ENCODE peak calls at places on chromosome 20, in eight cellular contexts. T is MM.1S, R is fibroblast of lung, A is GM23248, N is endothelial cell of umbilical vein, G is PC-3, Q is neural progenitor cell, D is trophoblast cell. B is an unnamed sample.

GRCh38 chr20:32580970-32581838 is 3.9 kb downstream of the NOL4L start:
- DNase-seq in T (no peak), R (no peak), A (no peak), N (no peak), G (no peak), Q (peak), D (no peak), B (no peak)

GRCh38 chr20:45032276-45032675 is 66.0 kb downstream of the STK4 start:
- DNase-seq in T (no peak), R (no peak), A (no peak), N (no peak), G (no peak), Q (no peak), D (no peak), B (no peak)

GRCh38 chr20:43771791-43772190 is 45.0 kb upstream of the GTSF1L start:
- DNase-seq in T (no peak), R (no peak), A (no peak), N (no peak), G (no peak), Q (no peak), D (no peak), B (no peak)

GRCh38 chr20:41380551-41381262 is 14.1 kb upstream of the EMILIN3 start:
- DNase-seq in T (no peak), R (no peak), A (peak), N (no peak), G (no peak), Q (peak), D (no peak), B (peak)

GRCh38 chr20:7650081-7650480 is 290.2 kb downstream of the HAO1 start:
- DNase-seq in T (no peak), R (no peak), A (no peak), N (no peak), G (no peak), Q (no peak), D (no peak), B (no peak)

GRCh38 chr20:42553374-42553773 is 636.3 kb downstream of the PTPRT start:
- DNase-seq in T (no peak), R (no peak), A (no peak), N (no peak), G (no peak), Q (no peak), D (no peak), B (no peak)

GRCh38 chr20:38342196-38342595 is 4.1 kb upstream of the LBP start:
- DNase-seq in T (no peak), R (no peak), A (no peak), N (no peak), G (no peak), Q (peak), D (no peak), B (no peak)

GRCh38 chr20:38199506-38200390 is 34.7 kb upstream of the TGM2 start:
- DNase-seq in T (no peak), R (peak), A (no peak), N (no peak), G (no peak), Q (no peak), D (no peak), B (no peak)

GRCh38 chr20:32289661-32290431 is 12.4 kb downstream of the KIF3B start:
- DNase-seq in T (no peak), R (no peak), A (no peak), N (no peak), G (no peak), Q (no peak), D (no peak), B (no peak)

GRCh38 chr20:8621021-8621420 is 447.9 kb upstream of the PLCB4 start:
- DNase-seq in T (no peak), R (no peak), A (no peak), N (no peak), G (no peak), Q (no peak), D (no peak), B (no peak)

GRCh38 chr20:44166477-44166876 is 20.5 kb downstream of the JPH2 start:
- DNase-seq in T (no peak), R (no peak), A (peak), N (no peak), G (peak), Q (no peak), D (no peak), B (peak)

GRCh38 chr20:25044660-25045342 is 13.1 kb downstream of the ACSS1 start:
- DNase-seq in T (no peak), R (no peak), A (no peak), N (no peak), G (no peak), Q (no peak), D (no peak), B (no peak)

GRCh38 chr20:44160133-44160532 is 26.9 kb downstream of the JPH2 start:
- DNase-seq in T (no peak), R (no peak), A (no peak), N (no peak), G (no peak), Q (no peak), D (no peak), B (no peak)

GRCh38 chr20:39010496-39010895 is 48.4 kb downstream of the DHX35 start:
- DNase-seq in T (no peak), R (no peak), A (no peak), N (no peak), G (no peak), Q (peak), D (no peak), B (no peak)

GRCh38 chr20:19947611-19948264 is 69.4 kb upstream of the NAA20 start:
- DNase-seq in T (no peak), R (peak), A (peak), N (no peak), G (peak), Q (no peak), D (peak), B (peak)

GRCh38 chr20:49245921-49246740 is 26.9 kb downstream of the DDX27 start:
- DNase-seq in T (peak), R (peak), A (peak), N (peak), G (peak), Q (peak), D (no peak), B (peak)

GRCh38 chr20:16475225-16475624 is 98.0 kb downstream of the KIF16B start:
- DNase-seq in T (no peak), R (peak), A (peak), N (no peak), G (peak), Q (no peak), D (no peak), B (no peak)

GRCh38 chr20:30910937-30911725 is 346.3 kb upstream of the DEFB115 start:
- DNase-seq in T (no peak), R (no peak), A (no peak), N (no peak), G (no peak), Q (no peak), D (no peak), B (no peak)

GRCh38 chr20:35104685-35105295 is 12.2 kb upstream of the TRPC4AP start:
- DNase-seq in T (no peak), R (no peak), A (no peak), N (no peak), G (no peak), Q (no peak), D (no peak), B (no peak)

GRCh38 chr20:56689852-56690485 is 60.9 kb downstream of the TFAP2C start:
- DNase-seq in T (peak), R (no peak), A (peak), N (no peak), G (peak), Q (no peak), D (peak), B (peak)

GRCh38 chr20:20894753-20895152 is 182.3 kb upstream of the RALGAPA2 start:
- DNase-seq in T (no peak), R (no peak), A (no peak), N (no peak), G (peak), Q (no peak), D (no peak), B (no peak)

GRCh38 chr20:1033751-1034419 is 31.8 kb upstream of the RSPO4 start:
- DNase-seq in T (no peak), R (no peak), A (no peak), N (no peak), G (no peak), Q (no peak), D (no peak), B (no peak)

GRCh38 chr20:21808863-21809664 is 103.6 kb downstream of the PAX1 start:
- DNase-seq in T (peak), R (no peak), A (no peak), N (no peak), G (peak), Q (peak), D (peak), B (no peak)

GRCh38 chr20:17849901-17850673 is 118.5 kb downstream of the SNX5 start:
- DNase-seq in T (no peak), R (peak), A (peak), N (peak), G (peak), Q (no peak), D (peak), B (peak)

DNA sequence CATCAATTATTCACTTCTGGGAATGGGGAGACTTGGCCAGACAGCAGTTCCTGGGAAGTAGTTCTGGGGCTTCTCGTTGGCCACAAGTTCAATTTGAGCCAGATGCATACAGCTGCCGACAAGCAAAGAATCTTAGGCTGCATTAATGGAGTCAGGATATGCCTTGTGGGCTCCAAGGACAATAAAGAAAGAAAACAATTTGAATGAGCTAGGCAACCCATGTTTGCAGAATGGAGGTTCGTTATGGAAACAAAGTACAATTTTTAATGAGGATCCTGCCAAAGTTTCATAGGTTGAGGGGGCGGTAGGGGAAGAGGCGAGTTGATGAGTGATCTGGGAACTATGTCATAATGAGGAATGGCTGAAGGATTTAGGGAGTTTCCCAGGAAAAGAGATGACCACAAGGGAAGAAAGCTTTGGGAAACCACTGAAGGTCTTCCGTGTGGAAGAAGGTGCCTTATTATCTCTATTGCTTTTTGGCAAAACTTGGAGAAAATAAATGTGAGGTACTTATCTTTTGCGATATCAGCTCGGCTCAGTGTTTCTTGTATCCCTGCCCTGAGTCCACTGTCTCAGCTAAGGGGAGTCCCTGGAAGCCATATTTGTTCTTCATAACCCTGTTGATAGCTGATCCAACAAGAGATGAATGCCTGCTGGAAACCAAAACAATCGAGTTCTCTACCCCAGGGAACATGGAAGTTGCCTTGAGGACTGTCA is 181.0 kb upstream of the ZNF217 start:
- DNase-seq in T (no peak), R (peak), A (peak), N (peak), G (peak), Q (no peak), D (no peak), B (no peak)
- H2AFZ ChIP-seq in T (no peak), R (peak), A (peak), N (peak), G (peak), Q (no peak), D (no peak), B (no peak)

GRCh38 chr20:10618611-10619245 is 55.1 kb downstream of the JAG1 start:
- DNase-seq in T (no peak), R (peak), A (peak), N (no peak), G (no peak), Q (peak), D (no peak), B (no peak)
- H3K27ac ChIP-seq in T (no peak), R (no peak), A (peak), N (no peak), G (peak), Q (peak), D (no peak), B (peak)

GRCh38 chr20:63640086-63640485 is 13.1 kb downstream of the STMN3 start:
- DNase-seq in T (no peak), R (no peak), A (no peak), N (no peak), G (no peak), Q (no peak), D (no peak), B (no peak)
- H3K4me2 ChIP-seq in T (no peak), R (no peak), A (no peak), N (no peak), G (no peak), Q (no peak), D (no peak), B (peak)

GRCh38 chr20:48026981-48027592 is 241.8 kb upstream of the SULF2 start:
- DNase-seq in T (no peak), R (no peak), A (no peak), N (no peak), G (no peak), Q (no peak), D (no peak), B (no peak)
- H2AFZ ChIP-seq in T (no peak), R (no peak), A (no peak), N (no peak), G (no peak), Q (peak), D (no peak), B (no peak)

DNA sequence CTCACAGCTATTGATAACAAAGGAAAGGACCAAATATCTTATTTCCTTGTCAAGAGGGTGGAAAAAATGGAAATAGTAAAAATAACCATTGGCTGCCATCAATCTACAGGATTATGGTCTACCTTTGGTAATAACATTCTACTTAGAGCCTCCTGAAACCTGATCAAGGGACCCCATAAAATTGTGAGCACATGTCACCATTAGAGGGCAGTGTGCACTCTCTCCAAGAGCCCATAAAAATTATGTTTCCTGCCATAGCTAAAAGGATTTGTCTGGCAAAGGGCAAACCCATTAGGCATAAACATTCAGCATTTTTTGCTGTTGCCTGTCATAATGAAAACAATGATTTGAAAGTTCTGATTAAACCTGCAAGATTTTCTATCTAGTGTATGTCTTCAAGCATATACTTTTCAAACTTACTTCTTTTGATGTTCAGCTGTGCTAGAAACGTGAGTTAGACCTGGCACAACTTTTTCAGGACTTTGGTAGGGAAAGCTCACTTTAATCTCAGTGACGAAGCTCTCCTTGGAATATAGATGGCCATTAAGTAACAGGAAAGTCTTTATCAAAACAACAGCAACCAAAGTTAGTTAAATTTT is 120.7 kb upstream of the ZFP64 start:
- DNase-seq in T (peak), R (peak), A (peak), N (peak), G (peak), Q (peak), D (peak), B (peak)
- H3K27ac ChIP-seq in T (no peak), R (no peak), A (no peak), N (no peak), G (no peak), Q (no peak), D (no peak), B (no peak)

GRCh38 chr20:46123482-46124245 is 5.5 kb downstream of the CD40 start:
- DNase-seq in T (no peak), R (no peak), A (no peak), N (no peak), G (no peak), Q (no peak), D (no peak), B (no peak)
- H3K4me2 ChIP-seq in T (no peak), R (no peak), A (no peak), N (no peak), G (no peak), Q (no peak), D (no peak), B (no peak)

GRCh38 chr20:40175296-40175695 is 513.7 kb downstream of the MAFB start:
- DNase-seq in T (no peak), R (no peak), A (no peak), N (no peak), G (no peak), Q (peak), D (no peak), B (no peak)
- H2AFZ ChIP-seq in T (no peak), R (no peak), A (no peak), N (no peak), G (no peak), Q (no peak), D (no peak), B (no peak)

GRCh38 chr20:63642518-63643247 is 10.5 kb downstream of the STMN3 start:
- DNase-seq in T (peak), R (no peak), A (no peak), N (no peak), G (peak), Q (peak), D (no peak), B (peak)
- H3K27ac ChIP-seq in T (peak), R (no peak), A (no peak), N (no peak), G (peak), Q (no peak), D (no peak), B (no peak)

DNA sequence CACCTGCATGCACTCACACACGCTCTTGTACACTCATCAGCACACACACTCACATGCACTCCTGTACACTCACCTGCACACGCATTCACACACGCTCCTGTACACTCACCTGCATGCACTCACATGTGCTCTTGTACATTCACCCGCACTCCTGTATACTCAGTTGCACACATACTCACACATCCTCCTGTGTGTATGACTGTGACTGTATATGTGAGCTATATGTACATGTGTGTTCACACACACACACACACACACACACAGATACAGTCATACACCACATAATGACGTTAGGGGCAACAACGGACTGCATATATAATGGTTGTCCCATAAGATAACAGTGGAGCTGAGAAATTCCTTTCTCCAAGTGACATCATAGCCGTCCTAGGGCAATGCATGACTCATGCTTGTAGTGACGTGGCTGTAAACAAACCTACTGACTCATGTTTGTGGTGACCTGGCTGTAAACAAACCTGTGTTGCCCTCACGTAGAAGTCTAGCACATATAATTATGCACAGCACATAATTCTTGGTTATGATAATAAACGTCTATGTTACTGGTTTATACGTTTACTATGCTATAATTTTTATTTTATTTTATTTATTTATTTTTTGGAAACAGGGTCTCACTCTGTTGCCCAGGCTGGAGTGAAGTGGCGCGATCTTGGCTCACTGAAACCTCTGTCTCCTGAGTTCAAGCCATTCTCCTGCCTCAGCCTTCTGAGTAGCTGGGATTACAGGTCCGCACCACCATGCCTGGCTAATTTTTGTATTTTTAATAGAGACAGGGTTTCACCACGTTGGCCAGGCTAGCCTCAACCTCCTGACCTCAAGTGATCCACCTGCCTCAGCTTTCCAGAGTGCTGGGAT is 22.8 kb upstream of the TAF4 start:
- DNase-seq in T (no peak), R (peak), A (peak), N (peak), G (peak), Q (no peak), D (peak), B (peak)
- H3K4me2 ChIP-seq in T (no peak), R (peak), A (no peak), N (no peak), G (no peak), Q (no peak), D (no peak), B (peak)

GRCh38 chr20:36145877-36146707 is 8.4 kb upstream of the EPB41L1 start:
- DNase-seq in T (peak), R (peak), A (no peak), N (no peak), G (no peak), Q (no peak), D (no peak), B (no peak)

GRCh38 chr20:36148439-36148838 is 6.1 kb upstream of the EPB41L1 start:
- DNase-seq in T (no peak), R (no peak), A (no peak), N (no peak), G (no peak), Q (no peak), D (peak), B (no peak)

GRCh38 chr20:36141310-36141709 is 13.2 kb upstream of the EPB41L1 start:
- DNase-seq in T (no peak), R (no peak), A (no peak), N (no peak), G (no peak), Q (no peak), D (no peak), B (no peak)

GRCh38 chr20:36147707-36148106 is 6.8 kb upstream of the EPB41L1 start:
- DNase-seq in T (no peak), R (peak), A (peak), N (no peak), G (no peak), Q (no peak), D (no peak), B (no peak)

GRCh38 chr20:36144336-36144735 is 10.2 kb upstream of the EPB41L1 start:
- DNase-seq in T (no peak), R (no peak), A (no peak), N (peak), G (peak), Q (no peak), D (no peak), B (no peak)
- H2AFZ ChIP-seq in T (no peak), R (no peak), A (no peak), N (no peak), G (no peak), Q (no peak), D (no peak), B (no peak)

B was measured in PC-9.